ENCODE peak calls at places on chromosomes 7 and 10, in ten cellular contexts. Y is neural progenitor cell; O is hepatocyte; D is CD8-positive, alpha-beta T cell; P is fibroblast of pulmonary artery; C is AG04450; K is cardiac muscle cell; J is brain microvascular endothelial cell; S is HL-60; M is kidney. F is an unnamed sample.

GRCh38 chr7:138565451-138566114 is 105.5 kb downstream of the TRIM24 start:
- DNase-seq in P (peak), M (no peak), K (peak), S (peak), D (no peak), C (peak), J (peak), Y (peak), O (peak), F (no peak)

GRCh38 chr10:43942096-43942885 is 293.6 kb upstream of the ZNF32 start:
- DNase-seq in Y (no peak), O (no peak), C (no peak), K (peak), J (no peak), D (peak), P (no peak), S (no peak), M (no peak), F (no peak)

GRCh38 chr7:36161996-36162395 is 8.9 kb downstream of the EEPD1 start:
- DNase-seq in O (no peak), J (no peak), P (no peak), D (no peak), M (no peak), Y (peak), K (no peak), S (peak), C (no peak), F (no peak)

GRCh38 chr10:95478935-95479334 is 82.2 kb downstream of the SORBS1 start:
- DNase-seq in K (peak), M (no peak), Y (no peak), C (no peak), J (no peak), D (no peak), P (peak), O (no peak), S (no peak), F (no peak)

GRCh38 chr7:79459381-79459780 is 5.9 kb upstream of the MAGI2 start:
- DNase-seq in K (no peak), D (no peak), J (no peak), M (no peak), C (no peak), P (no peak), O (no peak), S (no peak), Y (no peak), F (no peak)

GRCh38 chr7:135878284-135878683 is 98.9 kb downstream of the MTPN start:
- DNase-seq in C (no peak), D (no peak), K (no peak), Y (no peak), O (no peak), P (no peak), M (no peak), J (no peak), S (no peak), F (no peak)

GRCh38 chr10:121812031-121812430 is 115.8 kb downstream of the ATE1 start:
- DNase-seq in O (no peak), D (no peak), J (no peak), K (no peak), S (no peak), Y (no peak), P (no peak), M (no peak), C (no peak), F (no peak)

GRCh38 chr7:124762611-124763143 is 2.9 kb downstream of the GPR37 start:
- DNase-seq in J (no peak), M (no peak), D (no peak), C (no peak), K (no peak), Y (no peak), P (no peak), O (peak), S (no peak), F (no peak)

GRCh38 chr10:53786236-53786635 is 1013.7 kb upstream of the MBL2 start:
- DNase-seq in Y (peak), J (no peak), S (no peak), D (no peak), M (no peak), K (no peak), C (no peak), P (no peak), O (no peak), F (no peak)

GRCh38 chr7:76357379-76358052 is 1.3 kb downstream of the YWHAG start:
- DNase-seq in P (no peak), O (no peak), D (no peak), M (no peak), S (no peak), K (no peak), J (no peak), C (no peak), Y (no peak), F (no peak)

GRCh38 chr10:107749235-107749634 is 584.7 kb upstream of the SORCS1 start:
- DNase-seq in C (no peak), S (no peak), O (no peak), Y (no peak), M (no peak), P (no peak), D (no peak), J (no peak), K (no peak), F (no peak)

GRCh38 chr10:104300736-104301292 is 31.8 kb downstream of the GSTO2 start:
- DNase-seq in O (peak), P (peak), K (peak), M (no peak), C (peak), J (peak), S (no peak), D (no peak), Y (no peak), F (peak)

GRCh38 chr10:125102821-125103220 is 57.5 kb downstream of the CTBP2 start:
- DNase-seq in O (no peak), C (no peak), M (no peak), D (no peak), J (no peak), K (no peak), Y (no peak), P (no peak), S (no peak), F (no peak)

GRCh38 chr7:90298145-90299038 is 22.7 kb downstream of the FAM237B start:
- DNase-seq in S (peak), K (peak), J (peak), M (no peak), C (peak), Y (peak), D (no peak), P (peak), O (peak), F (peak)

GRCh38 chr7:99379043-99379577 is 4.6 kb downstream of the ARPC1B start:
- DNase-seq in M (no peak), D (no peak), J (peak), O (peak), P (peak), Y (no peak), S (peak), C (peak), K (peak), F (peak)

GRCh38 chr10:116760919-116761318 is 18.6 kb upstream of the HSPA12A start:
- DNase-seq in M (no peak), K (no peak), C (no peak), Y (no peak), S (no peak), O (no peak), D (no peak), P (no peak), J (no peak), F (no peak)

GRCh38 chr10:92799591-92799990 is 48.7 kb upstream of the EXOC6 start:
- DNase-seq in M (no peak), D (no peak), C (no peak), K (peak), P (peak), Y (no peak), O (no peak), J (no peak), S (no peak), F (no peak)

DNA sequence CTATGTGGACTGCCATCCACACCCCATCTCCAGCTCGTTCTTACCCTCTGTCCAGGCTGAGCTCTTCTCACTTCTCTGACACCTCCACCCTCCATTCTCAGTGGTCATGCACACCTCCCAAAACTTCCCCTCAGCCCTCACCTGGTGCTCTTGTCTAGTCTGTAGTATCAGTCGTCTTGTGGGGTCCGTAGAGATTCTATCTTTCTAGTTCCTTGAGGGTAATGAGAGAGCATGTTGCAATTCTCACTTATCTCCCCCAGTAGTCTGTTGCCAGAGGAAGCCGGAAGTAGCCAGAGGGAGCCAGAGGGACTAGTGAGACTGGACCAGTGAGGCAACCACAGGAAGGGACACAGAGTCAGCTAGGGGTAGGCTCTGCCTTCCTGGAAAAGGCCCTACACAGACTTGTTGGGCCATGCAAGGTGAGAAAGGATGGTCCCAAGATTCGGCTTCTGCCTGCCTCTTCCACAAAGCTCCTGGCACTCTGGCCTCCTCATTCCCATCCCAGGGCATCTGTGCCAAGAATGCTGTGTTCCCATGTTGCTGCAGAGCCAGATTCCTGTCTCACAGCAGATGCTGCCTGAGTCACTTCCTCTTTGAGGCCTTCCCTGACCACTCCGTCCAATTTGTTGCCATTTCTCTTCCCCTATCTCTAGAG is 50.6 kb upstream of the DUSP5 start:
- DNase-seq in C (peak), J (peak), S (peak), D (no peak), Y (no peak), P (peak), K (peak), O (no peak), M (no peak), F (peak)
- TF ChIP-seq CTCF in C (peak), J (peak), S (no peak), D (no peak), Y (no peak), P (peak), K (peak), O (no peak), M (no peak), F (peak)

GRCh38 chr10:123157210-123157609 is 3.0 kb downstream of the BUB3 start:
- DNase-seq in O (peak), C (peak), J (peak), P (peak), Y (no peak), K (no peak), M (no peak), D (no peak), S (no peak), F (no peak)
- H3K4me3 ChIP-seq in O (no peak), C (no peak), J (no peak), P (no peak), Y (no peak), K (no peak), M (no peak), D (no peak), S (no peak), F (peak)

DNA sequence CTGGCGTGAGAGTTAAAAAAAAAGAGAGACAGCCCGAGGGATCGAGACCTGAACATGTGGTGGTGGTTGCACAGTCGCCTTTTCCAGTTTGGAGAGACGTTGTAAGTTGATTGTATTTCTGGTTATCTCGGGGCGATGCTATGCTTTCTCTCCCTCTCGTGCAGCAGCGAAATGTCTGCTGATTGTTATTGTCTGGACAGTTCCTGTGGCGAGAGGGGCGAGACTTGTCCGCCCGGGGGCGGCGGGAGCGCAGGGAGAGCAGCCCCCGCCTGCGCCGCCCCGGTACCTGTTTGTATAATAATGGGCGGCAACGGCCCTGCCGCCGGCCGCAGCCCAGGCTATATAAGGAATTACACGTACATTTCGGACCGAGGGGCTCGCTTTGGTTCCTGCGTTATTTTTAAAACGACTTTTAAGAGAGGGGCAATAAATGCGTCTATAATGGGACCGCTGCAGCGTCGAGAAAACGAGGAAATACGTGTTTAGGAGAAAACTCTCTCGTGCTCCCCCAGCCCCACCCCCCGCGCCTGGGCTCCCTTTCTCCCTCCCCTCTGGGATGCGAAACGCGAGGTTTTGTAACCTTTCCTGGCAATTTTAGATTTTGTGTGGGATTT is 1.7 kb downstream of the ZEB1 start:
- DNase-seq in P (peak), J (peak), O (peak), S (no peak), D (peak), C (no peak), Y (peak), K (peak), M (peak), F (no peak)
- TF ChIP-seq CTCF in P (no peak), J (no peak), O (no peak), S (no peak), D (no peak), C (no peak), Y (peak), K (no peak), M (no peak), F (no peak)

GRCh38 chr10:21894648-21895342 is 108.7 kb downstream of the DNAJC1 start:
- DNase-seq in Y (peak), P (no peak), K (no peak), C (no peak), O (no peak), M (no peak), J (no peak), S (no peak), D (no peak), F (no peak)

GRCh38 chr10:21891439-21891838 is 112.1 kb downstream of the DNAJC1 start:
- DNase-seq in O (no peak), J (no peak), S (no peak), D (no peak), P (no peak), Y (no peak), C (no peak), K (no peak), M (no peak), F (no peak)

GRCh38 chr10:21885940-21886339 is 117.6 kb downstream of the DNAJC1 start:
- DNase-seq in M (no peak), O (no peak), K (no peak), D (no peak), P (no peak), C (no peak), J (no peak), Y (no peak), S (no peak), F (no peak)

GRCh38 chr10:21889477-21890275 is 113.9 kb downstream of the DNAJC1 start:
- DNase-seq in C (no peak), P (no peak), D (no peak), J (no peak), Y (no peak), M (no peak), O (no peak), K (no peak), S (no peak), F (no peak)

DNA sequence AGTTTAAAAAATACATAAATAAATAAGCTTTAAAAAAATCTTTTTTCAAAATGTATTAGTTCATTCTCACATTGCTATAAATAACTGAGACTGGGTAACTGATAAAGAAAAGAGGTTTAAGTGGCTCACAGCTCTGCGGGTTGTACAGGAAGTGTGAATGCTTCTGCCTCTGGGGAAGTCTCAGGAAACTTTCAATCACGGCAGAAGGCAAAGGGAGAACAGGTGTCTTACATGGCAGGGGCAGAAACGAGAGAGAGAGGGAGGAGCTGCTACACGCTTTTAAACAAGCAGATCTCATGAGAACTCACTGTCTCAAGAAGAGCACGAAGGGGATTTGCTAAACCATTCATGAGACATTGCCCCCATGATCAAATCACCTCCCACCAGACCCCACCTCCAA is 114.6 kb downstream of the DNAJC1 start:
- DNase-seq in C (no peak), S (no peak), J (peak), M (no peak), K (no peak), P (no peak), O (no peak), Y (no peak), D (no peak), F (no peak)
- H3K4me3 ChIP-seq in C (no peak), S (no peak), J (no peak), M (no peak), K (no peak), P (no peak), O (no peak), Y (no peak), D (no peak), F (no peak)

GRCh38 chr10:102121739-102122372 is 1.7 kb upstream of the LDB1 start:
- DNase-seq in S (no peak), K (peak), M (no peak), J (no peak), P (peak), O (peak), Y (peak), D (no peak), C (peak), F (no peak)
- TF ChIP-seq CTCF in S (no peak), K (peak), M (peak), J (peak), P (peak), O (peak), Y (peak), D (no peak), C (peak), F (peak)